ENCODE peak calls at places on chromosomes 6 and 20, in eight cellular contexts. K is GDM1; G is NCI-H1436 treated with DMSO at 0.1 percent for 48 hours; C is activated naive CD4-positive, alpha-beta T cell; A is cardiac muscle cell; I is 8988T; M is dorsolateral prefrontal cortex; V is fibroblast of the conjunctiva. P is an unnamed sample.

GRCh38 chr6:143896096-143896880 is 32.0 kb downstream of the ZC2HC1B start:
- DNase-seq in C (no peak), A (no peak), K (no peak), V (no peak), I (no peak), G (no peak), M (no peak), P (no peak)

GRCh38 chr20:23652371-23652770 is 14.6 kb upstream of the CST3 start:
- DNase-seq in V (no peak), K (no peak), I (no peak), A (no peak), M (no peak), C (no peak), G (no peak), P (no peak)

GRCh38 chr6:89799756-89800155 is 19.8 kb downstream of the MDN1 start:
- DNase-seq in M (no peak), K (no peak), G (no peak), C (no peak), V (no peak), I (no peak), A (no peak), P (no peak)

GRCh38 chr6:63997727-63998126 is 362.1 kb downstream of the PHF3 start:
- DNase-seq in G (no peak), I (no peak), A (no peak), M (no peak), V (no peak), C (no peak), K (no peak), P (no peak)

GRCh38 chr6:106069478-106069877 is 16.7 kb upstream of the PRDM1 start:
- DNase-seq in M (no peak), A (peak; percentile 82), V (peak; percentile 85), I (no peak), C (no peak), K (no peak), G (no peak), P (no peak)

GRCh38 chr6:44833248-44833647 is 445.7 kb downstream of the CDC5L start:
- DNase-seq in I (no peak), M (no peak), C (no peak), K (no peak), A (no peak), G (no peak), V (no peak), P (no peak)

GRCh38 chr6:81105998-81106397 is 646.5 kb downstream of the TENT5A start:
- DNase-seq in I (no peak), K (no peak), M (no peak), V (no peak), C (no peak), A (no peak), G (no peak), P (no peak)

GRCh38 chr6:15870354-15871043 is 207.7 kb upstream of the DTNBP1 start:
- DNase-seq in G (no peak), K (no peak), V (no peak), M (no peak), I (no peak), C (no peak), A (no peak), P (no peak)

GRCh38 chr20:45963059-45964011 is 8.7 kb downstream of the ZNF335 start:
- DNase-seq in I (no peak), V (peak; percentile 16), G (no peak), M (peak; percentile 35), K (peak; percentile 11), C (no peak), A (peak; percentile 47), P (no peak)

P was measured in vagina.